ENCODE peak calls at places on chromosomes 2 and 18, in six cellular contexts. O is HCT116, H is SK-N-SH, V is PC-3, L is hepatocyte, C is GM23338. J is an unnamed sample.
A peak's percentile ranks its signal among the peaks of the same experiment; 100 is the strongest.

GRCh38 chr2:239305222-239305575 is 95.6 kb downstream of the HDAC4 start:
- DNase-seq in H (peak; percentile 77), C (peak; percentile 6), O (no peak), V (no peak), L (no peak), J (no peak)

GRCh38 chr2:6913415-6914157 is 3.6 kb upstream of the RNF144A start:
- DNase-seq in L (no peak), H (no peak), O (no peak), C (no peak), V (peak; percentile 69), J (no peak)

GRCh38 chr18:55419939-55420664 is 167.9 kb downstream of the TCF4 start:
- DNase-seq in V (no peak), C (no peak), O (no peak), H (no peak), L (no peak), J (no peak)

GRCh38 chr2:85418132-85419008 is at the start of gene SH2D6:
- DNase-seq in O (peak; percentile 52), C (peak; percentile 94), V (peak; percentile 76), L (peak; percentile 91), H (peak; percentile 97), J (peak; percentile 89)

GRCh38 chr2:191026377-191026776 is 12.4 kb upstream of the STAT1 start:
- DNase-seq in L (no peak), O (no peak), H (no peak), C (no peak), V (no peak), J (no peak)

GRCh38 chr2:84970266-84970955 is 550 bp upstream of the KCMF1 start:
- DNase-seq in V (peak; percentile 51), H (peak; percentile 85), C (peak; percentile 68), L (peak; percentile 84), O (no peak), J (peak; percentile 82)

GRCh38 chr2:151405376-151405775 is 4.3 kb upstream of the RIF1 start:
- DNase-seq in H (no peak), L (no peak), O (no peak), V (no peak), C (no peak), J (no peak)

GRCh38 chr2:71238089-71238488 is 11.2 kb upstream of the PAIP2B start:
- DNase-seq in L (no peak), C (no peak), O (no peak), V (no peak), H (no peak), J (no peak)

GRCh38 chr2:98761267-98761781 is 30.4 kb upstream of the MGAT4A start:
- DNase-seq in V (peak; percentile 85), L (no peak), O (no peak), C (peak; percentile 17), H (no peak), J (peak; percentile 72)

GRCh38 chr2:73714091-73714490 is 23.1 kb downstream of the TPRKB start:
- DNase-seq in L (no peak), H (no peak), C (no peak), O (no peak), V (no peak), J (no peak)

GRCh38 chr2:217920879-217921603 is 81.8 kb downstream of the TNS1 start:
- DNase-seq in L (no peak), O (no peak), H (peak; percentile 86), C (peak; percentile 64), V (no peak), J (no peak)

GRCh38 chr2:10036095-10036879 is 7.1 kb upstream of the KLF11 start:
- DNase-seq in H (peak; percentile 87), L (no peak), O (no peak), C (peak; percentile 32), V (peak; percentile 79), J (peak; percentile 13)

GRCh38 chr18:58310517-58310916 is 266.5 kb downstream of the NEDD4L start:
- DNase-seq in V (no peak), O (no peak), L (peak; percentile 86), H (no peak), C (peak; percentile 14), J (no peak)

GRCh38 chr2:60140180-60140579 is 413.3 kb downstream of the BCL11A start:
- DNase-seq in O (no peak), L (no peak), H (no peak), V (no peak), C (no peak), J (no peak)

GRCh38 chr2:207394812-207395534 is 134.8 kb upstream of the CREB1 start:
- DNase-seq in O (peak; percentile 97), H (no peak), V (peak; percentile 99), C (no peak), L (peak; percentile 27), J (no peak)

GRCh38 chr2:224820283-224820991 is 104.3 kb upstream of the CCDC195 start:
- DNase-seq in V (no peak), L (no peak), O (no peak), H (no peak), C (no peak), J (no peak)

GRCh38 chr2:145617906-145618305 is 1098.0 kb upstream of the ZEB2 start:
- DNase-seq in C (no peak), V (peak; percentile 66), O (no peak), H (no peak), L (no peak), J (no peak)

GRCh38 chr2:161415041-161415440 is 1.1 kb upstream of the TBR1 start:
- DNase-seq in H (peak; percentile 41), L (no peak), O (no peak), C (peak; percentile 41), V (peak; percentile 31), J (no peak)

GRCh38 chr2:70960833-70961647 is 17.4 kb upstream of the ANKRD53 start:
- DNase-seq in L (peak; percentile 3), C (peak; percentile 48), V (no peak), O (no peak), H (peak; percentile 8), J (no peak)

GRCh38 chr18:56083889-56084288 is 495.9 kb upstream of the TCF4 start:
- DNase-seq in O (no peak), C (peak; percentile 28), H (no peak), V (no peak), L (no peak), J (no peak)

GRCh38 chr2:204452464-204453023 is 92.7 kb upstream of the PARD3B start:
- DNase-seq in O (peak; percentile 23), L (peak; percentile 77), C (peak; percentile 60), H (no peak), V (peak; percentile 96), J (no peak)

GRCh38 chr2:28347596-28347995 is 45.1 kb upstream of the FOSL2 start:
- DNase-seq in L (no peak), O (no peak), H (no peak), C (no peak), V (no peak), J (no peak)

GRCh38 chr2:10398496-10398895 is 49.6 kb downstream of the ODC1 start:
- DNase-seq in H (no peak), C (no peak), L (no peak), O (no peak), V (no peak), J (no peak)

GRCh38 chr2:230924470-230925341 is at the start of gene GPR55:
- DNase-seq in C (peak; percentile 83), V (no peak), L (no peak), O (no peak), H (no peak), J (peak; percentile 25)

GRCh38 chr2:16640867-16641266 is 24.8 kb downstream of the CYRIA start:
- DNase-seq in L (no peak), H (no peak), V (no peak), O (no peak), C (no peak), J (no peak)

GRCh38 chr18:65725421-65726050 is 25.3 kb upstream of the CDH7 start:
- DNase-seq in L (peak; percentile 66), O (no peak), H (peak; percentile 50), C (peak; percentile 84), V (peak; percentile 73), J (no peak)

GRCh38 chr2:5473596-5473995 is 218.6 kb upstream of the SOX11 start:
- DNase-seq in L (no peak), C (no peak), H (peak; percentile 40), V (no peak), O (no peak), J (no peak)

GRCh38 chr2:219645631-219646527 is 18.4 kb downstream of the SLC4A3 start:
- DNase-seq in H (no peak), L (peak; percentile 63), C (peak; percentile 33), V (peak; percentile 84), O (peak; percentile 65), J (no peak)

GRCh38 chr2:219643788-219644398 is 16.5 kb downstream of the SLC4A3 start:
- DNase-seq in L (no peak), V (no peak), O (no peak), H (no peak), C (peak; percentile 75), J (no peak)

GRCh38 chr2:219642465-219643083 is 15.1 kb downstream of the SLC4A3 start:
- DNase-seq in L (peak; percentile 98), O (peak; percentile 88), H (peak; percentile 95), V (peak; percentile 97), C (peak; percentile 99), J (peak; percentile 95)

GRCh38 chr2:219643084-219643473 is 15.6 kb downstream of the SLC4A3 start:
- DNase-seq in H (no peak), L (no peak), V (no peak), C (no peak), O (no peak), J (no peak)

GRCh38 chr2:219644801-219645480 is 17.5 kb downstream of the SLC4A3 start:
- DNase-seq in C (no peak), L (peak; percentile 39), V (peak; percentile 45), H (no peak), O (no peak), J (no peak)
- TF ChIP-seq EZH2phosphoT487 in C (no peak), L (no peak), V (no peak), H (no peak), O (no peak), J (no peak)

GRCh38 chr2:64363848-64364247 is 90.1 kb upstream of the LGALSL start:
- DNase-seq in H (no peak), V (peak; percentile 2), C (peak; percentile 61), O (no peak), L (no peak), J (peak; percentile 65)
- TF ChIP-seq CTCF in H (no peak), V (no peak), C (peak; percentile 52), O (peak; percentile 37), L (no peak), J (peak; percentile 67)

GRCh38 chr18:7608798-7609197 is 41.7 kb downstream of the PTPRM start:
- DNase-seq in H (no peak), O (no peak), L (no peak), C (no peak), V (no peak), J (no peak)
- H3K27ac ChIP-seq in H (no peak overlapping the region), O (no peak overlapping the region), L (no peak overlapping the region), C (no peak overlapping the region), V (no peak overlapping the region), J (no peak overlapping the region)

GRCh38 chr2:211128287-211128686 is 571.9 kb downstream of the CPS1 start:
- DNase-seq in O (no peak), L (no peak), H (no peak), C (peak; percentile 30), V (peak; percentile 54), J (no peak)
- TF ChIP-seq EZH2phosphoT487 in O (no peak), L (no peak), H (no peak), C (no peak), V (no peak), J (no peak)

J was measured in OCI-LY7.